ENCODE peak calls at places on chromosome 10, in ten cellular contexts. N is heart right ventricle, P is spleen, C is HepG2, I is pancreas, U is astrocyte, E is left lung, J is GM23248, M is Panc1, K is psoas muscle. Q is an unnamed sample.

GRCh38 chr10:101566333-101567164 is 21.5 kb downstream of the POLL start:
- DNase-seq in E (no peak), K (peak; percentile 34), N (no peak), C (no peak), J (peak; percentile 40), M (no peak), P (no peak), U (peak; percentile 5), I (no peak), Q (no peak)

GRCh38 chr10:124037286-124037685 is 56.1 kb downstream of the CHST15 start:
- DNase-seq in K (no peak), E (no peak), C (no peak), U (no peak), P (peak; percentile 72), N (no peak), M (no peak), J (no peak), I (no peak), Q (no peak)

GRCh38 chr10:44993922-44994751 is 6.6 kb upstream of the ZNF22 start:
- DNase-seq in I (no peak), P (no peak), K (no peak), J (peak; percentile 48), N (no peak), U (peak; percentile 55), E (no peak), M (no peak), C (peak; percentile 52), Q (peak; percentile 77)

GRCh38 chr10:20515654-20516053 is 381.5 kb downstream of the NEBL start:
- DNase-seq in N (no peak), M (no peak), U (no peak), K (no peak), P (no peak), I (no peak), E (no peak), C (no peak), J (no peak), Q (no peak)

GRCh38 chr10:122878799-122879338 is 512 bp downstream of the FAM24B start:
- DNase-seq in J (peak; percentile 41), K (no peak), I (peak; percentile 52), C (peak; percentile 25), M (no peak), E (no peak), U (no peak), N (no peak), P (peak; percentile 68), Q (no peak)

GRCh38 chr10:128054163-128054970 is 71.9 kb downstream of the MKI67 start:
- DNase-seq in C (no peak), M (no peak), I (no peak), K (no peak), E (peak; percentile 59), U (no peak), J (no peak), P (peak; percentile 77), N (no peak), Q (no peak)

GRCh38 chr10:95363303-95363912 is 72.6 kb upstream of the PDLIM1 start:
- DNase-seq in K (no peak), N (no peak), J (peak; percentile 65), I (no peak), M (peak; percentile 51), C (peak; percentile 71), U (peak; percentile 36), E (no peak), P (no peak), Q (no peak)

GRCh38 chr10:111732116-111732785 is 451.3 kb downstream of the GPAM start:
- DNase-seq in C (no peak), K (no peak), J (no peak), N (no peak), U (no peak), M (no peak), P (no peak), E (no peak), I (no peak), Q (no peak)

GRCh38 chr10:103254538-103255325 is 9.0 kb downstream of the RPEL1 start:
- DNase-seq in K (no peak), E (no peak), I (no peak), C (no peak), P (no peak), U (no peak), M (no peak), J (peak; percentile 84), N (no peak), Q (no peak)

GRCh38 chr10:90288403-90288933 is 569.4 kb downstream of the HTR7 start:
- DNase-seq in U (peak; percentile 31), E (no peak), N (no peak), P (no peak), M (peak; percentile 43), C (no peak), K (no peak), I (no peak), J (no peak), Q (no peak)

GRCh38 chr10:90289037-90289436 is 568.8 kb downstream of the HTR7 start:
- DNase-seq in C (no peak), M (peak; percentile 13), N (no peak), I (no peak), P (no peak), J (no peak), E (no peak), U (peak; percentile 51), K (no peak), Q (no peak)

GRCh38 chr10:90293629-90294028 is 564.2 kb downstream of the HTR7 start:
- DNase-seq in P (no peak), J (no peak), K (no peak), C (no peak), M (no peak), I (no peak), N (no peak), E (no peak), U (no peak), Q (no peak)
- H3K4me1 ChIP-seq in P (no peaks in the 10 kb centered on the region), J (no peaks in the 10 kb centered on the region), K (no peaks in the 10 kb centered on the region), C (no peaks in the 10 kb centered on the region), M (no peaks in the 10 kb centered on the region), I (no peaks in the 10 kb centered on the region), N (no peaks in the 10 kb centered on the region), E (no peaks in the 10 kb centered on the region), U (peaks cover 8% of the 10 kb centered on the region), Q (no peaks in the 10 kb centered on the region)

GRCh38 chr10:109875828-109876821 is 47.2 kb downstream of the XPNPEP1 start:
- DNase-seq in N (no peak), E (no peak), K (no peak), U (no peak), P (no peak), J (no peak), M (no peak), I (no peak), C (no peak), Q (peak; percentile 7)

GRCh38 chr10:109875151-109875568 is 48.2 kb downstream of the XPNPEP1 start:
- DNase-seq in U (no peak), C (no peak), E (no peak), J (no peak), M (no peak), I (no peak), N (no peak), P (no peak), K (no peak), Q (peak; percentile 81)

GRCh38 chr10:109866168-109866994 is 56.9 kb downstream of the XPNPEP1 start:
- DNase-seq in E (no peak), P (no peak), M (no peak), U (no peak), C (no peak), N (peak; percentile 18), J (peak; percentile 23), K (no peak), I (no peak), Q (peak; percentile 49)

GRCh38 chr10:109866995-109867635 is 56.2 kb downstream of the XPNPEP1 start:
- DNase-seq in M (no peak), I (no peak), C (no peak), U (no peak), J (no peak), N (no peak), P (no peak), K (no peak), E (no peak), Q (peak; percentile 81)

GRCh38 chr10:109871476-109871875 is 51.8 kb downstream of the XPNPEP1 start:
- DNase-seq in J (no peak), K (no peak), U (no peak), M (no peak), I (no peak), E (no peak), P (no peak), C (no peak), N (no peak), Q (peak; percentile 58)
- H3K36me3 ChIP-seq in J (peaks cover 37% of the 10 kb centered on the region), K (peaks cover 18% of the 10 kb centered on the region), U (peaks cover 49% of the 10 kb centered on the region), M (peaks cover 3% of the 10 kb centered on the region), I (peaks cover 44% of the 10 kb centered on the region), E (no peaks in the 10 kb centered on the region), P (peaks cover 77% of the 10 kb centered on the region), C (peaks cover 44% of the 10 kb centered on the region), N (no peaks in the 10 kb centered on the region), Q (peaks cover 5% of the 10 kb centered on the region)

DNA sequence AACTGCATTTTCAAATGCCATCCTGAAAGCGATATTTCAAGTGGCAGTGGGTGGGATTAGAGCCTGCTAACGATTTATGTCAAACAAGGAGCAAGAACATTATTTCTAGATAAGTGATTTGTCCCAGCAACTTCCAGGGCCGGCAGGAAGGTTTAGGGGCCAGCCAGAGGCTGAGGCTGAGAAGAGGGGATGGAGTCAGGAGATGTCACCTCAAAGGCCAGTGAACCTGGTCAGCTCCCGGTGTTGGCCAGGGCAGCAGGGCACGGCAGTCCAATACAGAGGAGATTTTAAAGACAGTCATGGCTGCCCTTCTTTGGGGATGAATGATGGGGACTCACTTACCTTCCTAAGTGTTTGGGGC is 105.7 kb upstream of the PPIF start:
- DNase-seq in P (no peak), I (no peak), N (no peak), K (no peak), M (no peak), C (no peak), U (no peak), E (no peak), J (no peak), Q (no peak)
- H3K4me1 ChIP-seq in P (peaks cover 89% of the 10 kb centered on the region), I (peaks cover 16% of the 10 kb centered on the region), N (peaks cover 88% of the 10 kb centered on the region), K (peaks cover 62% of the 10 kb centered on the region), M (peaks cover 4% of the 10 kb centered on the region), C (no peaks in the 10 kb centered on the region), U (peaks cover 75% of the 10 kb centered on the region), E (peaks cover 53% of the 10 kb centered on the region), J (peaks cover 50% of the 10 kb centered on the region), Q (peaks cover 89% of the 10 kb centered on the region)

DNA sequence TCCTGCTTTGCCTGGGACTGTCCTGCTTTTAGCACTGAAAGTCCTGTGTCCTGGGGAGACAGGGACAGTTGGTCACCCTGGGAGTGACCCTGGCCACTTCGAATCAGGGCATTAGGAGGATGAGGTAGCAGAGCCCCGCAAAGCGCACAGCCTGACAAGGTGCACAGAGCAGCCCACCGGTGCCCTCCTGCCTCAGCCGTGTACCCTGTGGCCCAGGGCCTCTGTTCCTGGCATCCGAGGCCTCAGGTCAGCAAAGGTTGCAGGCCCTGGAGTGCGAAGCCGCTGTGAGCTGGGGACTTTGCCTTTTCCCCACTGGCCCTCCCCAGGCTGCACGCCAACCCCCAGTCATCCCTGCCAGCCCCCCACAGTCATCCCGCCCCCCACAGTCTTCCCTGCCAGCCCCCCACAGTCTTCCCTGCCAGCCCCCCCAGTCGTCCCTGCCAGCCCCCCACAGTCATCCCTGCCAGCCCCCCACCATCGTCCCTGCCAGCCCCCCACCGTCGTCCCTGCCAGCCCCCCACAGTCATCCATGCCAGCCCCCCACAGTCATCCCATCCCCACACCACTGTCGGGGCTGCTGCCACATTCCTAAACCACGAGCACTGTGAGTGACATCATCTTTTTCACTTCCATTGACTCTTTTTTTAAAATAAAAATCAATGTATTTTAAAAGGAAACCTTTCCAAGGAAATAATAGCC is 91.8 kb downstream of the RGS10 start:
- DNase-seq in M (no peak), U (no peak), C (no peak), P (no peak), E (no peak), K (no peak), J (peak; percentile 54), N (no peak), I (no peak), Q (no peak)
- H3K36me3 ChIP-seq in M (no peaks in the 10 kb centered on the region), U (no peaks in the 10 kb centered on the region), C (no peaks in the 10 kb centered on the region), P (peaks cover 50% of the 10 kb centered on the region), E (no peaks in the 10 kb centered on the region), K (no peaks in the 10 kb centered on the region), J (no peaks in the 10 kb centered on the region), N (no peaks in the 10 kb centered on the region), I (no peaks in the 10 kb centered on the region), Q (no peaks in the 10 kb centered on the region)

GRCh38 chr10:7488418-7488829 is 77.6 kb upstream of the SFMBT2 start:
- DNase-seq in I (no peak), M (no peak), C (peak; percentile 52), N (no peak), K (no peak), U (no peak), P (no peak), E (no peak), J (peak; percentile 5), Q (no peak)
- H3K4me1 ChIP-seq in I (no peaks in the 10 kb centered on the region), M (no peaks in the 10 kb centered on the region), C (peaks cover 8% of the 10 kb centered on the region), N (peaks cover 67% of the 10 kb centered on the region), K (peaks cover 11% of the 10 kb centered on the region), U (no peaks in the 10 kb centered on the region), P (peaks cover 62% of the 10 kb centered on the region), E (peaks cover 5% of the 10 kb centered on the region), J (no peaks in the 10 kb centered on the region), Q (no peaks in the 10 kb centered on the region)

Q was measured in vagina.